ENCODE peak calls at places on chromosomes 2 and 18, in six cellular contexts. R is iPS-NIHi11, X is nephron progenitor cell, C is NCI-H748 treated with DMSO at 0.1 percent for 48 hours, N is M059J, Z is sciatic nerve. Y is an unnamed sample.

GRCh38 chr2:162926501-162926900 is 87.9 kb upstream of the KCNH7 start:
- DNase-seq in C (no peak), Z (no peak), R (no peak), N (peak; percentile 88), X (no peak), Y (no peak)

GRCh38 chr2:235098736-235099494 is 147.1 kb downstream of the SH3BP4 start:
- DNase-seq in Z (no peak), X (no peak), C (no peak), R (no peak), N (peak; percentile 72), Y (no peak)

GRCh38 chr2:31233216-31233615 is 736 bp upstream of the EHD3 start:
- DNase-seq in X (no peak), N (peak; percentile 17), Z (no peak), C (no peak), R (no peak), Y (peak; percentile 46)

GRCh38 chr18:47397671-47398319 is 146.3 kb upstream of the SKOR2 start:
- DNase-seq in N (no peak), C (peak; percentile 24), Z (no peak), R (peak; percentile 72), X (peak; percentile 36), Y (peak; percentile 5)

GRCh38 chr2:215454519-215454918 is 18.7 kb upstream of the FN1 start:
- DNase-seq in Z (no peak), R (peak; percentile 41), C (peak; percentile 74), N (peak; percentile 40), X (no peak), Y (peak; percentile 28)

GRCh38 chr2:149732730-149733290 is 145.2 kb upstream of the MMADHC start:
- DNase-seq in C (no peak), N (peak; percentile 47), Z (no peak), X (no peak), R (no peak), Y (no peak)

GRCh38 chr2:160703648-160704585 is 210.3 kb upstream of the RBMS1 start:
- DNase-seq in X (peak; percentile 34), R (no peak), N (no peak), Z (no peak), C (no peak), Y (no peak)

GRCh38 chr18:26233208-26233607 is 7.0 kb downstream of the TAF4B start:
- DNase-seq in R (no peak), Z (no peak), N (no peak), X (no peak), C (no peak), Y (no peak)

GRCh38 chr2:16012626-16013501 is 72.5 kb downstream of the MYCN start:
- DNase-seq in N (no peak), Z (no peak), X (peak; percentile 46), R (peak; percentile 73), C (peak; percentile 57), Y (no peak)

GRCh38 chr2:64201086-64201627 is 56.9 kb upstream of the PELI1 start:
- DNase-seq in C (no peak), Z (no peak), N (peak; percentile 27), X (no peak), R (no peak), Y (no peak)

GRCh38 chr2:67604360-67604759 is 207.2 kb downstream of the ETAA1 start:
- DNase-seq in C (no peak), X (no peak), R (peak; percentile 14), Z (no peak), N (peak; percentile 19), Y (no peak)

GRCh38 chr2:112095654-112096053 is 40.6 kb downstream of the TMEM87B start:
- DNase-seq in R (no peak), N (no peak), X (no peak), Z (no peak), C (no peak), Y (no peak)

GRCh38 chr2:18787726-18788125 is 198.4 kb upstream of the NT5C1B start:
- DNase-seq in C (no peak), Z (no peak), X (no peak), N (peak; percentile 32), R (no peak), Y (no peak)

GRCh38 chr2:16674154-16674553 is 8.5 kb upstream of the CYRIA start:
- DNase-seq in Z (no peak), X (no peak), R (no peak), C (no peak), N (no peak), Y (no peak)

GRCh38 chr18:77100751-77101355 is 31.7 kb downstream of the MBP start:
- DNase-seq in Z (peak; percentile 52), R (no peak), X (no peak), C (no peak), N (peak; percentile 44), Y (no peak)

GRCh38 chr2:39696072-39696471 is 30.4 kb downstream of the TMEM178A start:
- DNase-seq in Z (no peak), C (peak; percentile 91), N (peak; percentile 87), R (peak; percentile 58), X (no peak), Y (peak; percentile 65)

GRCh38 chr18:49476664-49477411 is 10.2 kb downstream of the C18orf32 start:
- DNase-seq in R (no peak), X (no peak), C (no peak), Z (no peak), N (peak; percentile 91), Y (no peak)

GRCh38 chr2:242001853-242002252 is 132.3 kb downstream of the RTP5 start:
- DNase-seq in C (no peak), X (no peak), Z (peak; percentile 50), R (no peak), N (no peak), Y (no peak)

GRCh38 chr2:160293401-160293911 is 93.4 kb upstream of the ITGB6 start:
- DNase-seq in C (no peak), Z (no peak), X (no peak), R (no peak), N (peak; percentile 97), Y (no peak)

GRCh38 chr2:6915399-6915798 is 1.8 kb upstream of the RNF144A start:
- DNase-seq in R (peak; percentile 33), N (no peak), X (no peak), Z (no peak), C (no peak), Y (no peak)

GRCh38 chr18:48408111-48408726 is 964 bp downstream of the ZBTB7C start:
- DNase-seq in R (no peak), N (peak; percentile 12), X (peak; percentile 37), Z (no peak), C (no peak), Y (no peak)

GRCh38 chr2:86695053-86695691 is 24.9 kb upstream of the RMND5A start:
- DNase-seq in C (no peak), Z (no peak), N (peak; percentile 69), X (no peak), R (no peak), Y (no peak)

GRCh38 chr2:220654322-220654721 is 917.8 kb downstream of the EPHA4 start:
- DNase-seq in C (no peak), X (no peak), Z (no peak), N (no peak), R (no peak), Y (no peak)

GRCh38 chr2:158912122-158912521 is 56.3 kb upstream of the TANC1 start:
- DNase-seq in R (no peak), N (no peak), Z (no peak), X (no peak), C (no peak), Y (no peak)

GRCh38 chr2:199692489-199692888 is 158.5 kb downstream of the FTCDNL1 start:
- DNase-seq in X (no peak), N (peak; percentile 41), C (peak; percentile 98), R (no peak), Z (no peak), Y (peak; percentile 91)

GRCh38 chr2:100246163-100247145 is 75.8 kb downstream of the LONRF2 start:
- DNase-seq in R (peak; percentile 47), C (no peak), N (no peak), X (no peak), Z (no peak), Y (no peak)

GRCh38 chr2:95337829-95338228 is 40.7 kb downstream of the KCNIP3 start:
- DNase-seq in R (no peak), N (no peak), C (no peak), X (no peak), Z (no peak), Y (no peak)

Y was measured in NCI-H2081.